ENCODE peak calls at places on chromosomes 13 and 19, in six cellular contexts. G is Peyer's patch, V is esophagus squamous epithelium, Y is A549, O is body of pancreas, U is tibial nerve. M is an unnamed sample.

GRCh38 chr19:55687281-55688172 is 12.5 kb downstream of the EPN1 start:
- DNase-seq in G (peak), V (no peak), Y (no peak), O (no peak), U (no peak), M (no peak)

GRCh38 chr19:38149597-38149996 is 74.4 kb downstream of the DPF1 start:
- DNase-seq in G (no peak), V (no peak), Y (no peak), O (no peak), U (no peak), M (no peak)

GRCh38 chr19:40282920-40283319 is 2.2 kb downstream of the AKT2 start:
- DNase-seq in G (no peak), V (no peak), Y (no peak), O (no peak), U (no peak), M (no peak)

GRCh38 chr19:17244618-17245534 is 843 bp downstream of the NR2F6 start:
- DNase-seq in G (peak), V (no peak), Y (no peak), O (peak), U (no peak), M (no peak)

GRCh38 chr13:95607363-95607762 is 37.1 kb downstream of the DZIP1 start:
- DNase-seq in G (no peak), V (no peak), Y (peak), O (no peak), U (no peak), M (no peak)

GRCh38 chr13:107669356-107669755 is 546.0 kb downstream of the LIG4 start:
- DNase-seq in G (no peak), V (no peak), Y (no peak), O (no peak), U (no peak), M (no peak)

GRCh38 chr13:27921421-27921960 is 1.7 kb downstream of the PDX1 start:
- DNase-seq in G (no peak), V (no peak), Y (no peak), O (no peak), U (no peak), M (no peak)

GRCh38 chr19:1767464-1767933 is 14.2 kb downstream of the ONECUT3 start:
- DNase-seq in G (peak), V (no peak), Y (no peak), O (peak), U (no peak), M (no peak)

GRCh38 chr13:25906211-25906661 is 145.6 kb downstream of the SHISA2 start:
- DNase-seq in G (no peak), V (no peak), Y (no peak), O (no peak), U (no peak), M (no peak)

GRCh38 chr13:112159575-112160547 is 92.9 kb downstream of the SOX1 start:
- DNase-seq in G (peak), V (no peak), Y (no peak), O (no peak), U (no peak), M (peak)

GRCh38 chr19:10096615-10096963 is 5.9 kb downstream of the ANGPTL6 start:
- DNase-seq in G (peak), V (no peak), Y (no peak), O (no peak), U (no peak), M (no peak)

GRCh38 chr13:46926856-46927625 is 30.2 kb upstream of the HTR2A start:
- DNase-seq in G (no peak), V (no peak), Y (no peak), O (no peak), U (no peak), M (no peak)

GRCh38 chr13:112837371-112838037 is 131.5 kb upstream of the MCF2L start:
- DNase-seq in G (peak), V (no peak), Y (no peak), O (no peak), U (no peak), M (no peak)

GRCh38 chr19:45824041-45824471 is 8.9 kb upstream of the RSPH6A start:
- DNase-seq in G (no peak), V (no peak), Y (no peak), O (peak), U (no peak), M (peak)

GRCh38 chr13:51998723-51999471 is 12.4 kb downstream of the ATP7B start:
- DNase-seq in G (no peak), V (no peak), Y (no peak), O (no peak), U (no peak), M (no peak)

GRCh38 chr13:41939403-41939802 is 21.5 kb downstream of the VWA8 start:
- DNase-seq in G (no peak), V (no peak), Y (no peak), O (no peak), U (no peak), M (no peak)

GRCh38 chr13:28421674-28422410 is 73.1 kb downstream of the FLT1 start:
- DNase-seq in G (no peak), V (no peak), Y (no peak), O (no peak), U (no peak), M (no peak)

GRCh38 chr13:75405976-75406703 is 75.8 kb downstream of the TBC1D4 start:
- DNase-seq in G (no peak), V (no peak), Y (no peak), O (no peak), U (no peak), M (no peak)

GRCh38 chr13:27962128-27962841 is 6.8 kb downstream of the CDX2 start:
- DNase-seq in G (no peak), V (no peak), Y (no peak), O (no peak), U (no peak), M (no peak)

GRCh38 chr19:6071103-6071485 is 39.2 kb downstream of the RFX2 start:
- DNase-seq in G (peak), V (no peak), Y (no peak), O (no peak), U (no peak), M (peak)

GRCh38 chr19:2081873-2082810 is 14.0 kb downstream of the MOB3A start:
- DNase-seq in G (peak), V (no peak), Y (no peak), O (no peak), U (no peak), M (no peak)

GRCh38 chr13:34070006-34070405 is 252.1 kb downstream of the RFC3 start:
- DNase-seq in G (no peak), V (no peak), Y (no peak), O (no peak), U (no peak), M (no peak)

GRCh38 chr19:32464279-32464678 is 58.7 kb downstream of the DPY19L3 start:
- DNase-seq in G (no peak), V (no peak), Y (peak), O (no peak), U (no peak), M (no peak)

GRCh38 chr13:46687810-46688209 is 109.2 kb downstream of the ESD start:
- DNase-seq in G (no peak), V (no peak), Y (peak), O (peak), U (no peak), M (no peak)

DNA sequence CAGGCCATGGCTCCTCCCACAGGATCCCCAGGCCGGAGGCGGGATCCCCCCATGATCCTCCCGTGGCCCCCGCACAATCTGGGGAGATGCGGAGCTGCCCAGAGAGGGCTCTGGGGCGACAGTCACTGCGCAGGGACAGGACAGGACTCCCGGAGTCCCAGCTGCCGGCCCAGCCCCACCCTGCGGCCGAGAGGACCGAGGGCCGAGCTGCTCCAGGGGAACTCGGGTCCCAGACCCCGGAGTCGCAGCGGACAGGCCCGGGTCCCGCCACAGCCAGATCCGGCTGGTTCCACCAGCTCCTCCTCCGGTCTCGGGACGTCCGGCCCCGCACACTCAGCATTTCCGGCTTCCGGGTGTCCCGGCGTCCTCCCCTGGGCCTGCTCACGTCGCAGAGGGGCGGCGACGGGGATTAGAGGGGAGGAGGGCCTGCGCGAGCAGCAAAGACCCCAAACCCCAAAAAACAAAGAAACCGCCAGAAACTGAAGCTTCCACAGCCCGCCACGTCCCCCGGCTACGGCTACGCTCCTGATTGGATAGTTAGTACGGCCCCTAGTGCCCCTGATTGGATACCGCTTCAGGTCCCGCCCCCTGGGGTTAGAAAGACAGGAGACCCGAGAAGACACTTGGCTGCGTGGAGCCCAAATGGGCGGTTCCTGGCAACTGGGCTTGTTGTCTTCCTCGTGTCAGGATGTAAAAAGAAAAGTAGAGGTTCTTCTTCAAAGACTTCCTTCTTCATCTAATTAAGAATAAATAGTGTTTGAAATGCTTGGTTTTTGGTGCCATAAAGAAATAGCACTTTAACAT is 21.3 kb upstream of the OR10H1 start:
- DNase-seq in G (peak), V (peak), Y (peak), O (peak), U (peak), M (peak)
- TF ChIP-seq POLR2A in G (peak), V (peak), Y (peak), O (peak), U (peak), M (peak)

DNA sequence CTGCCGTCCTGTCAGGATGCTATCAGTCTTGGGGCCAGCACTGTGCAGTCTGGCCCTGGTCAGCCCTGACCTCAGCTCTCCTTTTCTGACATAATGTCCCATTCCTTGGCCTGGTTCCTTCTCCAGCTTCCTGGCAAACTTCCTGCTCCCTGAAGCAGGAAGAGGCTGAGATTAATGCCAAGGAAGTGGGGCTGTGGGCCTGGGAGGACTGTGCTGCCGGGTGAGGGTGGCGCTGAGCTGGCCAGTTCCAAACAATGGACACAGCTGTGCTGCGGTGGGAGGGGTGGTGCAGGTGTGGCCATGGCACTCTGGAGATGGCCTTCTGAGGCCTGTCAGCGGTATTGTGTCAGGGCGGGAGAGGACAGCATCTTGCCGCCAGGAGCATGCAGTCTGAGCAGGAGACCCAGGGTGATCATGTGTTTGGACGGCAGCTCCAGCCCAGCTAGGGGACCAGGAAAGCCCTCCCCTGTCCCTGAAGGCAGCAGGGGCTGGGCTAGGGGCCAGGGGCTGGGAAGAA is 30.9 kb downstream of the TUBA3C start:
- DNase-seq in G (no peak), V (no peak), Y (no peak), O (no peak), U (no peak), M (no peak)
- TF ChIP-seq CTCF in G (no peak), V (no peak), Y (no peak), O (no peak), U (no peak), M (no peak)

GRCh38 chr19:8389891-8390616 is at the start of gene RAB11B:
- DNase-seq in G (peak), V (peak), Y (peak), O (peak), U (peak), M (peak)
- TF ChIP-seq POLR2A in G (peak), V (peak), Y (peak), O (peak), U (peak), M (peak)

DNA sequence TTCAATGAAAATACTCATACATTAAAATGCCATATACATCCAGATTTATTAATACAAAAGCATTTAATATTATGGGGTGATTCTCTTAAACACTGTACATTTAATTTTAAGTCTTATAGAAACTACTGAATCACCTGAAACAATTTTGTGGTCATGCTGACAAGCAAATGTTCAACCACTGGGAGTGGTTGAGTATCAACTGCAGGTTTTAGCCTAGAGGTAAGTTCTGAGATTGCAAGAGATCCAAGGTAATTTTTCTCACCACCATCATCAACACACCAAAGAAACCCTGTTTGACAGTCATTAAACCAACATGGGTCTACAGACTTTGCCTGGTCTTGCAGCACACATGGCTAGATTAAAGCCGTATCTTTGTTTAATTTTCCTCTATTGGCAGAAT is 196.3 kb downstream of the LHFPL6 start:
- DNase-seq in G (no peak), V (no peak), Y (no peak), O (no peak), U (no peak), M (no peak)
- TF ChIP-seq CTCF in G (no peak), V (no peak), Y (no peak), O (no peak), U (no peak), M (no peak)

GRCh38 chr19:3096902-3097326 is 2.8 kb downstream of the GNA11 start:
- DNase-seq in G (no peak), V (no peak), Y (no peak), O (no peak), U (no peak), M (no peak)

GRCh38 chr19:3097442-3097871 is 3.3 kb downstream of the GNA11 start:
- DNase-seq in G (peak), V (no peak), Y (no peak), O (peak), U (no peak), M (no peak)

GRCh38 chr19:3096267-3096901 is 2.2 kb downstream of the GNA11 start:
- DNase-seq in G (peak), V (no peak), Y (no peak), O (no peak), U (no peak), M (no peak)

GRCh38 chr19:3094638-3095374 is 644 bp downstream of the GNA11 start:
- DNase-seq in G (no peak), V (no peak), Y (no peak), O (peak), U (no peak), M (no peak)

GRCh38 chr19:3095375-3096191 is 1.4 kb downstream of the GNA11 start:
- DNase-seq in G (peak), V (no peak), Y (no peak), O (peak), U (no peak), M (no peak)
- TF ChIP-seq POLR2A in G (no peak), V (no peak), Y (no peak), O (no peak), U (peak), M (no peak)

GRCh38 chr13:60372141-60372540 is 24.9 kb upstream of the TDRD3 start:
- DNase-seq in G (no peak), V (no peak), Y (no peak), O (peak), U (no peak), M (no peak)

GRCh38 chr13:60370343-60370742 is 26.7 kb upstream of the TDRD3 start:
- DNase-seq in G (no peak), V (no peak), Y (no peak), O (no peak), U (no peak), M (no peak)

GRCh38 chr13:60363288-60363687 is 33.7 kb upstream of the TDRD3 start:
- DNase-seq in G (no peak), V (no peak), Y (no peak), O (no peak), U (no peak), M (no peak)

GRCh38 chr13:60369242-60369641 is 27.8 kb upstream of the TDRD3 start:
- DNase-seq in G (no peak), V (no peak), Y (no peak), O (no peak), U (no peak), M (no peak)
- TF ChIP-seq CTCF in G (peak), V (peak), Y (no peak), O (no peak), U (peak), M (no peak)

GRCh38 chr19:35293733-35294309 is 1.9 kb downstream of the MAG start:
- DNase-seq in G (no peak), V (no peak), Y (no peak), O (no peak), U (no peak), M (no peak)
- TF ChIP-seq POLR2A in G (no peak), V (no peak), Y (no peak), O (no peak), U (no peak), M (no peak)

M was measured in breast epithelium.